ENCODE peak calls at places on chromosomes 2 and 18, in eight cellular contexts. T, M, I, N, O, Z, X and Y are unnamed samples.

GRCh38 chr2:157480182-157480961 is 36.5 kb upstream of the CYTIP start:
- DNase-seq in T (peak), M (no peak), I (no peak), N (peak), O (peak), Z (no peak), X (peak), Y (no peak)

GRCh38 chr18:1513519-1513918 is 608.8 kb downstream of the ADCYAP1 start:
- DNase-seq in T (no peak), M (no peak), I (no peak), N (no peak), O (no peak), Z (no peak), X (no peak), Y (no peak)

GRCh38 chr2:3670941-3671340 is 12.9 kb downstream of the ALLC start:
- DNase-seq in T (no peak), M (no peak), I (no peak), N (no peak), O (no peak), Z (no peak), X (no peak), Y (no peak)

GRCh38 chr2:143686585-143687164 is 557.5 kb downstream of the ARHGAP15 start:
- DNase-seq in T (no peak), M (no peak), I (no peak), N (no peak), O (no peak), Z (peak), X (peak), Y (peak)

GRCh38 chr2:227106845-227107759 is 56.9 kb downstream of the COL4A4 start:
- DNase-seq in T (peak), M (peak), I (peak), N (peak), O (no peak), Z (peak), X (peak), Y (peak)

GRCh38 chr2:168974370-168974769 is 56.8 kb downstream of the ABCB11 start:
- DNase-seq in T (no peak), M (no peak), I (no peak), N (no peak), O (no peak), Z (no peak), X (no peak), Y (no peak)

GRCh38 chr2:237448626-237449025 is 34.7 kb upstream of the COL6A3 start:
- DNase-seq in T (no peak), M (no peak), I (no peak), N (no peak), O (no peak), Z (no peak), X (no peak), Y (no peak)

GRCh38 chr2:120703330-120703994 is 32.2 kb upstream of the GLI2 start:
- DNase-seq in T (no peak), M (no peak), I (no peak), N (no peak), O (no peak), Z (peak), X (peak), Y (peak)

GRCh38 chr18:59096098-59096779 is 43.4 kb upstream of the SEC11C start:
- DNase-seq in T (no peak), M (no peak), I (peak), N (no peak), O (no peak), Z (no peak), X (no peak), Y (no peak)

GRCh38 chr18:10284571-10285282 is 169.7 kb upstream of the APCDD1 start:
- DNase-seq in T (no peak), M (no peak), I (no peak), N (no peak), O (no peak), Z (peak), X (no peak), Y (no peak)

GRCh38 chr2:133568172-133568571 is at the start of gene NCKAP5:
- DNase-seq in T (no peak), M (no peak), I (peak), N (peak), O (no peak), Z (no peak), X (peak), Y (no peak)

GRCh38 chr2:230018153-230018552 is 50.6 kb downstream of the SLC16A14 start:
- DNase-seq in T (no peak), M (no peak), I (no peak), N (no peak), O (no peak), Z (no peak), X (peak), Y (no peak)

GRCh38 chr2:103860016-103860415 is 993.9 kb upstream of the POU3F3 start:
- DNase-seq in T (no peak), M (no peak), I (no peak), N (no peak), O (no peak), Z (no peak), X (no peak), Y (no peak)

GRCh38 chr2:231000211-231000904 is 4.4 kb downstream of the SPATA3 start:
- DNase-seq in T (no peak), M (no peak), I (no peak), N (peak), O (no peak), Z (no peak), X (no peak), Y (peak)